ENCODE peak calls at places on chromosomes 13 and 19, in five cellular contexts. A is mesothelial cell of epicardium, P is fibroblast of mammary gland, Z is progenitor cell of endocrine pancreas, C is heart left ventricle. N is an unnamed sample.

GRCh38 chr19:44607049-44607448 is 6.3 kb upstream of the IGSF23 start:
- DNase-seq in A (no peak), P (peak), C (peak), Z (no peak), N (no peak)

GRCh38 chr19:51560339-51560738 is 10.7 kb upstream of the ZNF175 start:
- DNase-seq in C (no peak), P (no peak), A (no peak), Z (no peak), N (no peak)

GRCh38 chr13:31431722-31432137 is 232.0 kb downstream of the B3GLCT start:
- DNase-seq in P (peak), Z (peak), C (peak), A (no peak), N (no peak)

GRCh38 chr13:109810761-109811510 is 24.6 kb upstream of the IRS2 start:
- DNase-seq in P (no peak), Z (no peak), C (no peak), A (no peak), N (no peak)

GRCh38 chr13:95136638-95137037 is 164.6 kb downstream of the ABCC4 start:
- DNase-seq in C (no peak), P (no peak), Z (no peak), A (no peak), N (no peak)

GRCh38 chr13:102185375-102185984 is 216.4 kb downstream of the FGF14 start:
- DNase-seq in A (no peak), C (no peak), Z (no peak), P (no peak), N (no peak)

GRCh38 chr19:16463991-16464575 is 7.7 kb downstream of the EPS15L1 start:
- DNase-seq in C (no peak), A (no peak), P (no peak), Z (no peak), N (no peak)

GRCh38 chr13:109154546-109154945 is 525.1 kb downstream of the MYO16 start:
- DNase-seq in A (no peak), C (no peak), Z (no peak), P (peak), N (no peak)

GRCh38 chr13:47901451-47901850 is 99.6 kb downstream of the SUCLA2 start:
- DNase-seq in C (no peak), P (peak), A (no peak), Z (no peak), N (no peak)

GRCh38 chr13:113630804-113631203 is 27.2 kb downstream of the ATP4B start:
- DNase-seq in A (no peak), Z (no peak), C (no peak), P (no peak), N (no peak)

GRCh38 chr19:49155830-49156346 is 692 bp upstream of the HRC start:
- DNase-seq in Z (no peak), A (no peak), C (peak), P (no peak), N (no peak)

GRCh38 chr13:113032291-113032690 is 63.3 kb downstream of the MCF2L start:
- DNase-seq in A (no peak), C (no peak), Z (no peak), P (no peak), N (no peak)

GRCh38 chr13:74871671-74872070 is 610.3 kb downstream of the TBC1D4 start:
- DNase-seq in A (no peak), C (no peak), Z (no peak), P (no peak), N (no peak)

GRCh38 chr13:21670006-21670882 is 629 bp upstream of the FGF9 start:
- DNase-seq in A (peak), C (peak), Z (peak), P (peak), N (peak)

GRCh38 chr19:32896516-32897214 is 27.1 kb upstream of the SLC7A9 start:
- DNase-seq in C (no peak), P (peak), Z (no peak), A (no peak), N (no peak)

GRCh38 chr19:50695251-50696064 is 24.1 kb downstream of the SHANK1 start:
- DNase-seq in C (no peak), Z (peak), P (no peak), A (peak), N (no peak)

GRCh38 chr13:23986619-23987018 is 89.3 kb upstream of the C1QTNF9B start:
- DNase-seq in A (no peak), C (no peak), Z (no peak), P (peak), N (no peak)

GRCh38 chr13:109394311-109394988 is 391.9 kb downstream of the IRS2 start:
- DNase-seq in P (peak), Z (no peak), A (no peak), C (no peak), N (no peak)

GRCh38 chr19:43362179-43362578 is 8.7 kb downstream of the CD177 start:
- DNase-seq in A (no peak), Z (no peak), C (no peak), P (peak), N (no peak)

GRCh38 chr13:114005206-114005720 is 31.4 kb upstream of the C13orf46 start:
- DNase-seq in Z (no peak), A (no peak), P (no peak), C (no peak), N (no peak)

GRCh38 chr13:93721483-93721882 is 494.9 kb downstream of the GPC6 start:
- DNase-seq in Z (no peak), A (no peak), C (no peak), P (no peak), N (no peak)

GRCh38 chr19:3112375-3113099 is 18.4 kb downstream of the GNA11 start:
- DNase-seq in A (no peak), C (no peak), P (no peak), Z (no peak), N (no peak)

GRCh38 chr13:114097893-114098688 is 34.3 kb downstream of the RASA3 start:
- DNase-seq in P (no peak), C (peak), A (no peak), Z (no peak), N (no peak)

GRCh38 chr19:39679056-39679790 is 23.5 kb downstream of the LGALS16 start:
- DNase-seq in Z (no peak), A (no peak), P (no peak), C (no peak), N (no peak)

GRCh38 chr19:6260912-6261636 is 18.7 kb downstream of the MLLT1 start:
- DNase-seq in Z (no peak), A (no peak), P (peak), C (no peak), N (no peak)

GRCh38 chr19:20860339-20860738 is 62.7 kb upstream of the ZNF85 start:
- DNase-seq in A (no peak), Z (no peak), P (no peak), C (no peak), N (no peak)

GRCh38 chr19:2089001-2089711 is 7.0 kb downstream of the MOB3A start:
- DNase-seq in C (no peak), Z (no peak), A (no peak), P (peak), N (no peak)

DNA sequence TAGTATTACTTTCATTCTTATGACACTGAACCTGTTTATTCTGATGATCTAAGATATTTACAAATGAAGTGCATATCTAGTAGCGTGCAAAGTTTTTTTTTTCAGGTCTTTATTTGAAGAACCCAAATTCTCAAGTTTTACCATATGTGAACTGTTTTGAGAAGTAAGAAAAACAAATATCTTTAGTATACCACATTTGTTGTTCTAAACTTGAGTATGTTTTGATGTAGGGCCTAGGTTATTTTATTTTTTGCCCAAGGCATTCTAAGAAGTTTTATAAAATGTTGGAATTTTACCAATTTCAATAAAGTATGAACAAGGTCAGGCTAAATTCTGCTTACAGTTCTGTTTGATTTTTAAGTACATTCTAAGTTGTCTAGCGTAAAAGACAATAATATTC is 213.5 kb downstream of the PCCA start:
- DNase-seq in P (no peak), A (no peak), C (no peak), Z (no peak), N (no peak)
- TF ChIP-seq CTCF in P (no peak), A (no peak), C (no peak), Z (no peak), N (no peak)

GRCh38 chr19:10389863-10390262 is 9.5 kb upstream of the TYK2 start:
- DNase-seq in Z (no peak), A (no peak), C (no peak), P (no peak), N (no peak)
- TF ChIP-seq CTCF in Z (peak), A (no peak), C (no peak), P (peak), N (no peak)

GRCh38 chr19:18426416-18426767 is 7.2 kb downstream of the SSBP4 start:
- DNase-seq in C (no peak), A (no peak), P (no peak), Z (no peak), N (no peak)

GRCh38 chr19:18427080-18427751 is 8.0 kb downstream of the SSBP4 start:
- DNase-seq in Z (no peak), A (no peak), C (no peak), P (no peak), N (no peak)

GRCh38 chr19:18424122-18424889 is 5.1 kb downstream of the SSBP4 start:
- DNase-seq in C (no peak), P (no peak), A (no peak), Z (no peak), N (no peak)

GRCh38 chr19:18424890-18425514 is 5.8 kb downstream of the SSBP4 start:
- DNase-seq in A (no peak), Z (no peak), P (no peak), C (no peak), N (no peak)

GRCh38 chr19:18425515-18426415 is 6.6 kb downstream of the SSBP4 start:
- DNase-seq in P (peak), A (no peak), C (peak), Z (no peak), N (no peak)
- TF ChIP-seq CTCF in P (peak), A (no peak), C (no peak), Z (no peak), N (no peak)

GRCh38 chr13:40503026-40503425 is 163.4 kb downstream of the FOXO1 start:
- DNase-seq in A (no peak), P (peak), C (no peak), Z (no peak), N (no peak)
- TF ChIP-seq CTCF in A (no peak), P (no peak), C (no peak), Z (no peak), N (no peak)